ENCODE peak calls at places on chromosomes 6 and 20, in four cellular contexts. One of them, this sample, is unnamed. For H3K4me1, the result is how much of the 10 kb centered on the place peaks cover.

GRCh38 chr20:50569864-50570836 is 60.0 kb downstream of the PTPN1 start:
- DNase-seq in stomach: no peak
- DNase-seq in naive thymus-derived CD4-positive, alpha-beta T cell: peak
- DNase-seq in heart right ventricle: no peak
- DNase-seq in this sample: peak

GRCh38 chr6:35213824-35214756 is at the start of gene SCUBE3:
- DNase-seq in stomach: peak
- DNase-seq in naive thymus-derived CD4-positive, alpha-beta T cell: no peak
- DNase-seq in heart right ventricle: peak
- DNase-seq in this sample: no peak

GRCh38 chr6:149093643-149094042 is 223.9 kb upstream of the TAB2 start:
- DNase-seq in stomach: no peak
- DNase-seq in naive thymus-derived CD4-positive, alpha-beta T cell: no peak
- DNase-seq in heart right ventricle: no peak
- DNase-seq in this sample: no peak

GRCh38 chr20:20184149-20184548 is 131.8 kb downstream of the CFAP61 start:
- DNase-seq in stomach: no peak
- DNase-seq in naive thymus-derived CD4-positive, alpha-beta T cell: no peak
- DNase-seq in heart right ventricle: no peak
- DNase-seq in this sample: no peak

GRCh38 chr6:26159417-26160273 is 72.4 kb downstream of the HFE start:
- DNase-seq in stomach: no peak
- DNase-seq in naive thymus-derived CD4-positive, alpha-beta T cell: peak
- DNase-seq in heart right ventricle: no peak
- DNase-seq in this sample: no peak

GRCh38 chr20:41623625-41624024 is 5.4 kb upstream of the CHD6 start:
- DNase-seq in stomach: no peak
- DNase-seq in naive thymus-derived CD4-positive, alpha-beta T cell: no peak
- DNase-seq in heart right ventricle: no peak
- DNase-seq in this sample: no peak

GRCh38 chr20:10511507-10512231 is 76.6 kb downstream of the SLX4IP start:
- DNase-seq in stomach: peak
- DNase-seq in naive thymus-derived CD4-positive, alpha-beta T cell: no peak
- DNase-seq in heart right ventricle: peak
- DNase-seq in this sample: peak

GRCh38 chr20:60467771-60468170 is 509.5 kb downstream of the CDH26 start:
- DNase-seq in stomach: no peak
- DNase-seq in naive thymus-derived CD4-positive, alpha-beta T cell: no peak
- DNase-seq in heart right ventricle: no peak
- DNase-seq in this sample: no peak

GRCh38 chr20:50799890-50800550 is 5.2 kb downstream of the BCAS4 start:
- DNase-seq in stomach: no peak
- DNase-seq in naive thymus-derived CD4-positive, alpha-beta T cell: no peak
- DNase-seq in heart right ventricle: no peak
- DNase-seq in this sample: no peak

GRCh38 chr20:61953789-61954125 is 111.9 kb downstream of the TAF4 start:
- DNase-seq in stomach: no peak
- DNase-seq in naive thymus-derived CD4-positive, alpha-beta T cell: no peak
- DNase-seq in heart right ventricle: no peak
- DNase-seq in this sample: no peak

GRCh38 chr6:166342293-166343156 is at the start of gene SFT2D1:
- DNase-seq in stomach: peak
- DNase-seq in naive thymus-derived CD4-positive, alpha-beta T cell: peak
- DNase-seq in heart right ventricle: peak
- DNase-seq in this sample: peak
- H3K4me1 ChIP-seq in stomach: half or more
- H3K4me1 ChIP-seq in naive thymus-derived CD4-positive, alpha-beta T cell: under half
- H3K4me1 ChIP-seq in heart right ventricle: under half
- H3K4me1 ChIP-seq in this sample: under half

GRCh38 chr6:137967689-137968467 is 100.8 kb downstream of the TNFAIP3 start:
- DNase-seq in stomach: no peak
- DNase-seq in naive thymus-derived CD4-positive, alpha-beta T cell: no peak
- DNase-seq in heart right ventricle: no peak
- DNase-seq in this sample: no peak

GRCh38 chr6:137968468-137968804 is 101.4 kb downstream of the TNFAIP3 start:
- DNase-seq in stomach: no peak
- DNase-seq in naive thymus-derived CD4-positive, alpha-beta T cell: no peak
- DNase-seq in heart right ventricle: no peak
- DNase-seq in this sample: no peak

GRCh38 chr6:137968901-137969300 is 101.8 kb downstream of the TNFAIP3 start:
- DNase-seq in stomach: no peak
- DNase-seq in naive thymus-derived CD4-positive, alpha-beta T cell: no peak
- DNase-seq in heart right ventricle: no peak
- DNase-seq in this sample: no peak

GRCh38 chr6:137962725-137963124 is 95.7 kb downstream of the TNFAIP3 start:
- DNase-seq in stomach: no peak
- DNase-seq in naive thymus-derived CD4-positive, alpha-beta T cell: no peak
- DNase-seq in heart right ventricle: no peak
- DNase-seq in this sample: no peak

GRCh38 chr6:137964876-137965275 is 97.8 kb downstream of the TNFAIP3 start:
- DNase-seq in stomach: no peak
- DNase-seq in naive thymus-derived CD4-positive, alpha-beta T cell: no peak
- DNase-seq in heart right ventricle: no peak
- DNase-seq in this sample: no peak
- H3K4me1 ChIP-seq in stomach: under half
- H3K4me1 ChIP-seq in naive thymus-derived CD4-positive, alpha-beta T cell: under half
- H3K4me1 ChIP-seq in heart right ventricle: under half
- H3K4me1 ChIP-seq in this sample: under half

DNA sequence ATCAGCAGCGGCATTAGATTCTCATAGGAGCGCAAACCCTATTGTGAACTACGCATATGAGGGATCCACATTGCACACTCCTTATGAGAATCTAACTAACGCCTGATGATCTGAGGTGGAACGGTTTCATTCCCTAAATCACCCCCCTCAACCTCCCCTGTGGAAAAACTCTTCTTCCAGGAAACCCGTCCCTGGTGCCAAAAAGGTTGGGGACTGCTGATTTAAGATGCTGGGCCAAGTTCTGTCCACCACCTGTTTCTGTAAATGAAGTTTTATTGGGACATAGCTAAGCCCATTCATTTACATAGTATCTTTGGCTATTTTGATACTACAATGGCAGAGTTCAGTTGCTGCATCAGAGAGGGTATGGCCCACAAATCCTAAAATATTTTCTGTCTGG is 268.2 kb upstream of the PRDM1 start:
- DNase-seq in stomach: no peak
- DNase-seq in naive thymus-derived CD4-positive, alpha-beta T cell: no peak
- DNase-seq in heart right ventricle: no peak
- DNase-seq in this sample: no peak
- H3K4me1 ChIP-seq in stomach: under half
- H3K4me1 ChIP-seq in naive thymus-derived CD4-positive, alpha-beta T cell: under half
- H3K4me1 ChIP-seq in heart right ventricle: under half
- H3K4me1 ChIP-seq in this sample: under half

GRCh38 chr20:48661575-48662473 is 166.0 kb downstream of the PREX1 start:
- DNase-seq in stomach: no peak
- DNase-seq in naive thymus-derived CD4-positive, alpha-beta T cell: no peak
- DNase-seq in heart right ventricle: no peak
- DNase-seq in this sample: no peak

GRCh38 chr20:48660788-48661187 is 167.0 kb downstream of the PREX1 start:
- DNase-seq in stomach: no peak
- DNase-seq in naive thymus-derived CD4-positive, alpha-beta T cell: no peak
- DNase-seq in heart right ventricle: no peak
- DNase-seq in this sample: no peak

GRCh38 chr20:48658198-48658476 is 169.7 kb downstream of the PREX1 start:
- DNase-seq in stomach: no peak
- DNase-seq in naive thymus-derived CD4-positive, alpha-beta T cell: no peak
- DNase-seq in heart right ventricle: no peak
- DNase-seq in this sample: no peak

GRCh38 chr20:48658505-48658904 is 169.3 kb downstream of the PREX1 start:
- DNase-seq in stomach: no peak
- DNase-seq in naive thymus-derived CD4-positive, alpha-beta T cell: no peak
- DNase-seq in heart right ventricle: no peak
- DNase-seq in this sample: no peak

GRCh38 chr20:48659888-48660287 is 167.9 kb downstream of the PREX1 start:
- DNase-seq in stomach: peak
- DNase-seq in naive thymus-derived CD4-positive, alpha-beta T cell: no peak
- DNase-seq in heart right ventricle: no peak
- DNase-seq in this sample: no peak
- H3K4me1 ChIP-seq in stomach: under half
- H3K4me1 ChIP-seq in naive thymus-derived CD4-positive, alpha-beta T cell: under half
- H3K4me1 ChIP-seq in heart right ventricle: under half
- H3K4me1 ChIP-seq in this sample: under half

This sample was measured in RWPE2.